ENCODE peak calls at places on chromosomes 2 and 18, in ten cellular contexts. J is GM12892; S is neural crest cell; Q is hepatic stellate cell; W is SJSA1; M is stimulated activated CD8-positive, alpha-beta memory T cell treated with anti-CD3 and anti-CD28 coated beads, Interleukin-7, amount 100 ng/mL, for 1 hour; G is NCI-H2081; P is SHP77; I is stimulated activated CD4-positive, alpha-beta T cell treated with anti-CD3 and anti-CD28 coated beads, Interleukin-4, amount 100 ng/mL, for 4 hours; R is WTC11. Y is an unnamed sample.

GRCh38 chr2:207200136-207200535 is 34.4 kb upstream of the KLF7 start:
- DNase-seq in M (no peak), S (no peak), R (no peak), I (no peak), G (peak), Q (no peak), P (no peak), W (no peak), J (no peak), Y (no peak)

GRCh38 chr18:64618390-64618789 is 469.5 kb upstream of the LINC00305 start:
- DNase-seq in S (no peak), I (no peak), M (no peak), R (no peak), P (no peak), Q (no peak), J (no peak), W (no peak), G (no peak), Y (no peak)

GRCh38 chr2:188515918-188516317 is 224.2 kb downstream of the GULP1 start:
- DNase-seq in P (no peak), M (no peak), W (no peak), I (no peak), Q (no peak), R (no peak), J (no peak), G (no peak), S (no peak), Y (no peak)

GRCh38 chr18:54100466-54100865 is 124.0 kb downstream of the MBD2 start:
- DNase-seq in Q (no peak), I (no peak), R (no peak), G (no peak), P (no peak), J (no peak), M (no peak), W (no peak), S (no peak), Y (no peak)

GRCh38 chr18:11927497-11927896 is 19.4 kb upstream of the MPPE1 start:
- DNase-seq in Q (no peak), G (no peak), P (no peak), S (no peak), I (no peak), J (no peak), R (no peak), M (no peak), W (no peak), Y (no peak)

GRCh38 chr2:213036836-213037235 is 114.6 kb downstream of the IKZF2 start:
- DNase-seq in P (no peak), S (no peak), M (no peak), J (no peak), R (no peak), W (no peak), G (no peak), Q (no peak), I (no peak), Y (no peak)

GRCh38 chr18:58221060-58221725 is 177.2 kb downstream of the NEDD4L start:
- DNase-seq in I (no peak), S (no peak), J (no peak), G (no peak), Q (no peak), M (no peak), R (no peak), P (no peak), W (peak), Y (peak)

GRCh38 chr2:113072584-113072983 is 4.8 kb downstream of the IL1F10 start:
- DNase-seq in Q (no peak), M (no peak), W (no peak), G (no peak), I (no peak), S (no peak), R (no peak), J (no peak), P (no peak), Y (no peak)

GRCh38 chr18:25298853-25299274 is 53.1 kb downstream of the ZNF521 start:
- DNase-seq in I (no peak), Q (peak), R (no peak), W (peak), M (no peak), G (no peak), J (no peak), S (no peak), P (no peak), Y (peak)

GRCh38 chr2:45214550-45214949 is 205.3 kb upstream of the SIX2 start:
- DNase-seq in S (no peak), R (no peak), M (no peak), P (no peak), Q (no peak), J (no peak), I (no peak), W (no peak), G (no peak), Y (no peak)

GRCh38 chr18:41052625-41053024 is 902.4 kb upstream of the PIK3C3 start:
- DNase-seq in Q (no peak), P (no peak), M (no peak), G (no peak), I (no peak), W (no peak), S (no peak), J (no peak), R (no peak), Y (no peak)

GRCh38 chr2:1930376-1930775 is 186.1 kb upstream of the PXDN start:
- DNase-seq in G (no peak), P (no peak), I (no peak), R (no peak), W (no peak), J (no peak), Q (no peak), S (no peak), M (no peak), Y (no peak)

GRCh38 chr2:239137165-239137889 is 263.5 kb downstream of the HDAC4 start:
- DNase-seq in P (no peak), W (no peak), J (no peak), R (no peak), M (no peak), S (no peak), I (no peak), Q (no peak), G (no peak), Y (no peak)

GRCh38 chr2:223815884-223816570 is 21.4 kb downstream of the AP1S3 start:
- DNase-seq in Q (no peak), S (no peak), M (no peak), J (no peak), G (no peak), W (no peak), P (no peak), R (no peak), I (no peak), Y (no peak)

GRCh38 chr18:74861154-74861553 is 263.5 kb downstream of the ZNF407 start:
- DNase-seq in I (no peak), R (no peak), S (no peak), Q (no peak), J (no peak), P (no peak), M (no peak), G (no peak), W (no peak), Y (no peak)

GRCh38 chr2:98709530-98709929 is 21.4 kb downstream of the MGAT4A start:
- DNase-seq in S (no peak), I (no peak), P (no peak), Q (no peak), J (no peak), M (no peak), W (no peak), R (no peak), G (no peak), Y (no peak)

GRCh38 chr2:173216668-173217067 is 138.0 kb upstream of the CDCA7 start:
- DNase-seq in W (no peak), M (no peak), S (no peak), R (no peak), P (no peak), Q (peak), I (no peak), J (no peak), G (no peak), Y (no peak)

GRCh38 chr18:69795785-69796184 is 151.9 kb downstream of the CD226 start:
- DNase-seq in M (no peak), J (no peak), P (no peak), W (no peak), G (no peak), Q (no peak), I (no peak), R (no peak), S (no peak), Y (no peak)

GRCh38 chr2:128820427-128820826 is 501.8 kb upstream of the HS6ST1 start:
- DNase-seq in G (no peak), W (no peak), S (no peak), M (no peak), J (no peak), I (no peak), P (no peak), R (no peak), Q (no peak), Y (no peak)

GRCh38 chr18:79242246-79242645 is 153.5 kb upstream of the NFATC1 start:
- DNase-seq in J (no peak), M (no peak), I (no peak), S (no peak), G (no peak), R (no peak), Q (no peak), W (no peak), P (no peak), Y (no peak)

Y was measured in PC-9.